ENCODE peak calls at places on chromosomes 2 and 18, in five cellular contexts. R, C, X, F and S are unnamed samples.

GRCh38 chr18:47750889-47751423 is 179.5 kb downstream of the SMAD2 start:
- DNase-seq in R (peak), C (no peak), X (no peak), F (no peak), S (no peak)

GRCh38 chr2:170330881-170331280 is 152.9 kb downstream of the MYO3B start:
- DNase-seq in R (no peak), C (no peak), X (no peak), F (no peak), S (no peak)

GRCh38 chr2:3738454-3738853 is 35.1 kb downstream of the DCDC2C start:
- DNase-seq in R (peak), C (no peak), X (peak), F (no peak), S (no peak)

GRCh38 chr2:159285929-159286708 is at the start of gene WDSUB1:
- DNase-seq in R (peak), C (peak), X (peak), F (no peak), S (no peak)

GRCh38 chr18:61724532-61724931 is 168.3 kb downstream of the RNF152 start:
- DNase-seq in R (no peak), C (no peak), X (no peak), F (no peak), S (no peak)

GRCh38 chr2:118732432-118732831 is 115.0 kb downstream of the EN1 start:
- DNase-seq in R (peak), C (no peak), X (no peak), F (no peak), S (no peak)

GRCh38 chr18:30965237-30965636 is 77.3 kb downstream of the DSC3 start:
- DNase-seq in R (no peak), C (no peak), X (no peak), F (no peak), S (no peak)

GRCh38 chr2:196112408-196113039 is 43.9 kb upstream of the DNAH7 start:
- DNase-seq in R (no peak), C (no peak), X (peak), F (no peak), S (no peak)

GRCh38 chr2:80454628-80455027 is 150.1 kb upstream of the LRRTM1 start:
- DNase-seq in R (no peak), C (no peak), X (no peak), F (no peak), S (no peak)

GRCh38 chr2:123073956-123074355 is 951.1 kb upstream of the CNTNAP5 start:
- DNase-seq in R (no peak), C (no peak), X (no peak), F (no peak), S (no peak)

GRCh38 chr18:21826196-21826595 is 85.6 kb downstream of the MIB1 start:
- DNase-seq in R (no peak), C (no peak), X (peak), F (no peak), S (no peak)

GRCh38 chr2:105371156-105371555 is 27.7 kb downstream of the FHL2 start:
- DNase-seq in R (peak), C (no peak), X (no peak), F (no peak), S (no peak)

GRCh38 chr2:121195036-121195435 is 90.0 kb downstream of the TFCP2L1 start:
- DNase-seq in R (no peak), C (no peak), X (no peak), F (no peak), S (no peak)

GRCh38 chr18:32200766-32201165 is 10.9 kb downstream of the MEP1B start:
- DNase-seq in R (no peak), C (no peak), X (no peak), F (no peak), S (no peak)

GRCh38 chr18:3689986-3690681 is 240.2 kb downstream of the TGIF1 start:
- DNase-seq in R (no peak), C (no peak), X (no peak), F (no peak), S (no peak)

GRCh38 chr2:239291505-239292350 is 109.1 kb downstream of the HDAC4 start:
- DNase-seq in R (no peak), C (no peak), X (no peak), F (no peak), S (no peak)

GRCh38 chr2:57177176-57177575 is 869.4 kb upstream of the VRK2 start:
- DNase-seq in R (no peak), C (no peak), X (no peak), F (no peak), S (no peak)

GRCh38 chr2:158142568-158143332 is 41.1 kb downstream of the UPP2 start:
- DNase-seq in R (no peak), C (no peak), X (peak), F (no peak), S (no peak)

GRCh38 chr2:142502402-142502801 is 371.6 kb upstream of the LRP1B start:
- DNase-seq in R (no peak), C (no peak), X (no peak), F (no peak), S (no peak)

GRCh38 chr2:201797175-201797840 is 9.0 kb upstream of the CDK15 start:
- DNase-seq in R (no peak), C (no peak), X (peak), F (no peak), S (no peak)

GRCh38 chr18:27298215-27298804 is 113.2 kb upstream of the CHST9 start:
- DNase-seq in R (no peak), C (no peak), X (peak), F (no peak), S (no peak)

GRCh38 chr2:15311201-15311882 is 249.8 kb downstream of the NBAS start:
- DNase-seq in R (no peak), C (peak), X (peak), F (no peak), S (no peak)

GRCh38 chr2:236939751-236940229 is 145.9 kb upstream of the COPS8 start:
- DNase-seq in R (no peak), C (no peak), X (no peak), F (no peak), S (no peak)

GRCh38 chr2:196966078-196966477 is 39.6 kb upstream of the PGAP1 start:
- DNase-seq in R (no peak), C (no peak), X (no peak), F (no peak), S (no peak)

GRCh38 chr18:66571845-66572244 is 32.0 kb downstream of the CDH19 start:
- DNase-seq in R (no peak), C (no peak), X (no peak), F (no peak), S (no peak)

GRCh38 chr2:118865106-118865505 is 17.7 kb upstream of the EN1 start:
- DNase-seq in R (no peak), C (peak), X (no peak), F (no peak), S (no peak)

GRCh38 chr2:47334356-47335136 is 68.4 kb upstream of the MSH2 start:
- DNase-seq in R (no peak), C (no peak), X (no peak), F (no peak), S (no peak)

GRCh38 chr2:168220971-168221819 is 26.2 kb downstream of the STK39 start:
- DNase-seq in R (no peak), C (no peak), X (no peak), F (no peak), S (no peak)

GRCh38 chr2:212683346-212683745 is 144.7 kb upstream of the ERBB4 start:
- DNase-seq in R (no peak), C (no peak), X (peak), F (no peak), S (no peak)

GRCh38 chr18:23229472-23229871 is 94.2 kb downstream of the CABLES1 start:
- DNase-seq in R (no peak), C (no peak), X (no peak), F (no peak), S (no peak)

GRCh38 chr2:143581989-143582719 is 452.9 kb downstream of the ARHGAP15 start:
- DNase-seq in R (no peak), C (no peak), X (no peak), F (no peak), S (no peak)

GRCh38 chr2:12057436-12058166 is 311.2 kb downstream of the LPIN1 start:
- DNase-seq in R (no peak), C (peak), X (peak), F (peak), S (no peak)